ENCODE peak calls at places on chromosomes 7 and 10, in ten cellular contexts. One of them, this sample, is unnamed.

GRCh38 chr10:30392564-30392990 is 41.4 kb upstream of the MAP3K8 start:
- DNase-seq in right atrium auricular region: no peak
- DNase-seq in B cell: peak
- DNase-seq in body of pancreas: peak
- DNase-seq in GM10248: peak
- DNase-seq in Calu3: peak
- DNase-seq in adrenal gland: peak
- DNase-seq in WTC11: peak
- DNase-seq in thoracic aorta: peak
- DNase-seq in CD4-positive, alpha-beta T cell: peak
- DNase-seq in this sample: peak

GRCh38 chr10:22133640-22134624 is 83.9 kb downstream of the EBLN1 start:
- DNase-seq in right atrium auricular region: no peak
- DNase-seq in B cell: peak
- DNase-seq in body of pancreas: no peak
- DNase-seq in GM10248: peak
- DNase-seq in Calu3: no peak
- DNase-seq in adrenal gland: no peak
- DNase-seq in WTC11: no peak
- DNase-seq in thoracic aorta: no peak
- DNase-seq in CD4-positive, alpha-beta T cell: no peak
- DNase-seq in this sample: no peak

GRCh38 chr10:11824825-11825224 is 1.7 kb downstream of the PROSER2 start:
- DNase-seq in right atrium auricular region: no peak
- DNase-seq in B cell: no peak
- DNase-seq in body of pancreas: peak
- DNase-seq in GM10248: no peak
- DNase-seq in Calu3: no peak
- DNase-seq in adrenal gland: no peak
- DNase-seq in WTC11: no peak
- DNase-seq in thoracic aorta: no peak
- DNase-seq in CD4-positive, alpha-beta T cell: no peak
- DNase-seq in this sample: no peak

GRCh38 chr7:66869660-66870450 is 51.2 kb upstream of the TMEM248 start:
- DNase-seq in right atrium auricular region: no peak
- DNase-seq in B cell: no peak
- DNase-seq in body of pancreas: no peak
- DNase-seq in GM10248: no peak
- DNase-seq in Calu3: no peak
- DNase-seq in adrenal gland: no peak
- DNase-seq in WTC11: no peak
- DNase-seq in thoracic aorta: no peak
- DNase-seq in CD4-positive, alpha-beta T cell: no peak
- DNase-seq in this sample: no peak

GRCh38 chr10:62842983-62843382 is 26.8 kb upstream of the EGR2 start:
- DNase-seq in right atrium auricular region: no peak
- DNase-seq in B cell: no peak
- DNase-seq in body of pancreas: no peak
- DNase-seq in GM10248: no peak
- DNase-seq in Calu3: no peak
- DNase-seq in adrenal gland: no peak
- DNase-seq in WTC11: no peak
- DNase-seq in thoracic aorta: no peak
- DNase-seq in CD4-positive, alpha-beta T cell: no peak
- DNase-seq in this sample: no peak

GRCh38 chr7:27126596-27127327 is 3.8 kb downstream of the HOXA4 start:
- DNase-seq in right atrium auricular region: no peak
- DNase-seq in B cell: no peak
- DNase-seq in body of pancreas: no peak
- DNase-seq in GM10248: no peak
- DNase-seq in Calu3: no peak
- DNase-seq in adrenal gland: no peak
- DNase-seq in WTC11: no peak
- DNase-seq in thoracic aorta: no peak
- DNase-seq in CD4-positive, alpha-beta T cell: no peak
- DNase-seq in this sample: no peak

GRCh38 chr10:50972591-50972990 is 87.2 kb upstream of the A1CF start:
- DNase-seq in right atrium auricular region: no peak
- DNase-seq in B cell: no peak
- DNase-seq in body of pancreas: peak
- DNase-seq in GM10248: no peak
- DNase-seq in Calu3: peak
- DNase-seq in adrenal gland: no peak
- DNase-seq in WTC11: no peak
- DNase-seq in thoracic aorta: no peak
- DNase-seq in CD4-positive, alpha-beta T cell: no peak
- DNase-seq in this sample: no peak

GRCh38 chr7:19538036-19538435 is 170.8 kb downstream of the POLR1F start:
- DNase-seq in right atrium auricular region: no peak
- DNase-seq in B cell: no peak
- DNase-seq in body of pancreas: no peak
- DNase-seq in GM10248: no peak
- DNase-seq in Calu3: no peak
- DNase-seq in adrenal gland: no peak
- DNase-seq in WTC11: no peak
- DNase-seq in thoracic aorta: no peak
- DNase-seq in CD4-positive, alpha-beta T cell: no peak
- DNase-seq in this sample: no peak

GRCh38 chr10:57696641-57697040 is 571.1 kb downstream of the IPMK start:
- DNase-seq in right atrium auricular region: no peak
- DNase-seq in B cell: no peak
- DNase-seq in body of pancreas: no peak
- DNase-seq in GM10248: no peak
- DNase-seq in Calu3: peak
- DNase-seq in adrenal gland: no peak
- DNase-seq in WTC11: no peak
- DNase-seq in thoracic aorta: no peak
- DNase-seq in CD4-positive, alpha-beta T cell: no peak
- DNase-seq in this sample: no peak

GRCh38 chr10:35307297-35307696 is 29.0 kb upstream of the CCNY start:
- DNase-seq in right atrium auricular region: no peak
- DNase-seq in B cell: no peak
- DNase-seq in body of pancreas: no peak
- DNase-seq in GM10248: no peak
- DNase-seq in Calu3: peak
- DNase-seq in adrenal gland: no peak
- DNase-seq in WTC11: no peak
- DNase-seq in thoracic aorta: no peak
- DNase-seq in CD4-positive, alpha-beta T cell: no peak
- DNase-seq in this sample: no peak

GRCh38 chr10:61592581-61592980 is 70.1 kb upstream of the CABCOCO1 start:
- DNase-seq in right atrium auricular region: no peak
- DNase-seq in B cell: no peak
- DNase-seq in body of pancreas: no peak
- DNase-seq in GM10248: no peak
- DNase-seq in Calu3: peak
- DNase-seq in adrenal gland: peak
- DNase-seq in WTC11: peak
- DNase-seq in thoracic aorta: no peak
- DNase-seq in CD4-positive, alpha-beta T cell: no peak
- DNase-seq in this sample: no peak

GRCh38 chr10:18501198-18501597 is 150.2 kb downstream of the NSUN6 start:
- DNase-seq in right atrium auricular region: no peak
- DNase-seq in B cell: no peak
- DNase-seq in body of pancreas: no peak
- DNase-seq in GM10248: peak
- DNase-seq in Calu3: no peak
- DNase-seq in adrenal gland: peak
- DNase-seq in WTC11: no peak
- DNase-seq in thoracic aorta: no peak
- DNase-seq in CD4-positive, alpha-beta T cell: no peak
- DNase-seq in this sample: no peak

GRCh38 chr10:131477457-131478205 is 166.1 kb upstream of the TCERG1L start:
- DNase-seq in right atrium auricular region: no peak
- DNase-seq in B cell: no peak
- DNase-seq in body of pancreas: no peak
- DNase-seq in GM10248: no peak
- DNase-seq in Calu3: no peak
- DNase-seq in adrenal gland: no peak
- DNase-seq in WTC11: no peak
- DNase-seq in thoracic aorta: no peak
- DNase-seq in CD4-positive, alpha-beta T cell: no peak
- DNase-seq in this sample: no peak

GRCh38 chr10:49740346-49741107 is 21.6 kb downstream of the OGDHL start:
- DNase-seq in right atrium auricular region: no peak
- DNase-seq in B cell: peak
- DNase-seq in body of pancreas: no peak
- DNase-seq in GM10248: no peak
- DNase-seq in Calu3: no peak
- DNase-seq in adrenal gland: no peak
- DNase-seq in WTC11: no peak
- DNase-seq in thoracic aorta: no peak
- DNase-seq in CD4-positive, alpha-beta T cell: no peak
- DNase-seq in this sample: no peak

GRCh38 chr10:99172130-99172738 is 63.4 kb downstream of the HPSE2 start:
- DNase-seq in right atrium auricular region: no peak
- DNase-seq in B cell: no peak
- DNase-seq in body of pancreas: peak
- DNase-seq in GM10248: no peak
- DNase-seq in Calu3: peak
- DNase-seq in adrenal gland: peak
- DNase-seq in WTC11: peak
- DNase-seq in thoracic aorta: no peak
- DNase-seq in CD4-positive, alpha-beta T cell: no peak
- DNase-seq in this sample: no peak
- TF ChIP-seq CTCF in right atrium auricular region: peak
- TF ChIP-seq CTCF in B cell: no peak
- TF ChIP-seq CTCF in body of pancreas: peak
- TF ChIP-seq CTCF in GM10248: no peak
- TF ChIP-seq CTCF in Calu3: peak
- TF ChIP-seq CTCF in adrenal gland: peak
- TF ChIP-seq CTCF in WTC11: peak
- TF ChIP-seq CTCF in thoracic aorta: peak
- TF ChIP-seq CTCF in CD4-positive, alpha-beta T cell: no peak
- TF ChIP-seq CTCF in this sample: peak

GRCh38 chr10:420154-421121 is 269.0 kb downstream of the DIP2C start:
- DNase-seq in right atrium auricular region: peak
- DNase-seq in B cell: no peak
- DNase-seq in body of pancreas: no peak
- DNase-seq in GM10248: no peak
- DNase-seq in Calu3: no peak
- DNase-seq in adrenal gland: peak
- DNase-seq in WTC11: no peak
- DNase-seq in thoracic aorta: peak
- DNase-seq in CD4-positive, alpha-beta T cell: no peak
- DNase-seq in this sample: no peak

GRCh38 chr10:418894-419293 is 270.6 kb downstream of the DIP2C start:
- DNase-seq in right atrium auricular region: no peak
- DNase-seq in B cell: no peak
- DNase-seq in body of pancreas: no peak
- DNase-seq in GM10248: no peak
- DNase-seq in Calu3: no peak
- DNase-seq in adrenal gland: no peak
- DNase-seq in WTC11: no peak
- DNase-seq in thoracic aorta: no peak
- DNase-seq in CD4-positive, alpha-beta T cell: no peak
- DNase-seq in this sample: no peak

GRCh38 chr10:413662-414071 is 275.8 kb downstream of the DIP2C start:
- DNase-seq in right atrium auricular region: no peak
- DNase-seq in B cell: no peak
- DNase-seq in body of pancreas: no peak
- DNase-seq in GM10248: no peak
- DNase-seq in Calu3: no peak
- DNase-seq in adrenal gland: no peak
- DNase-seq in WTC11: no peak
- DNase-seq in thoracic aorta: no peak
- DNase-seq in CD4-positive, alpha-beta T cell: no peak
- DNase-seq in this sample: no peak

GRCh38 chr10:412109-412508 is 276.9 kb downstream of the ZMYND11 start:
- DNase-seq in right atrium auricular region: no peak
- DNase-seq in B cell: no peak
- DNase-seq in body of pancreas: no peak
- DNase-seq in GM10248: peak
- DNase-seq in Calu3: no peak
- DNase-seq in adrenal gland: no peak
- DNase-seq in WTC11: no peak
- DNase-seq in thoracic aorta: no peak
- DNase-seq in CD4-positive, alpha-beta T cell: no peak
- DNase-seq in this sample: no peak

GRCh38 chr10:416091-416515 is 273.4 kb downstream of the DIP2C start:
- DNase-seq in right atrium auricular region: no peak
- DNase-seq in B cell: no peak
- DNase-seq in body of pancreas: no peak
- DNase-seq in GM10248: no peak
- DNase-seq in Calu3: no peak
- DNase-seq in adrenal gland: no peak
- DNase-seq in WTC11: peak
- DNase-seq in thoracic aorta: no peak
- DNase-seq in CD4-positive, alpha-beta T cell: no peak
- DNase-seq in this sample: no peak
- TF ChIP-seq CTCF in right atrium auricular region: no peak
- TF ChIP-seq CTCF in B cell: no peak
- TF ChIP-seq CTCF in body of pancreas: no peak
- TF ChIP-seq CTCF in GM10248: no peak
- TF ChIP-seq CTCF in Calu3: no peak
- TF ChIP-seq CTCF in adrenal gland: no peak
- TF ChIP-seq CTCF in WTC11: no peak
- TF ChIP-seq CTCF in thoracic aorta: no peak
- TF ChIP-seq CTCF in CD4-positive, alpha-beta T cell: no peak
- TF ChIP-seq CTCF in this sample: no peak

GRCh38 chr10:125683821-125684220 is 858 bp upstream of the TEX36 start:
- DNase-seq in right atrium auricular region: no peak
- DNase-seq in B cell: no peak
- DNase-seq in body of pancreas: no peak
- DNase-seq in GM10248: no peak
- DNase-seq in Calu3: no peak
- DNase-seq in adrenal gland: no peak
- DNase-seq in WTC11: no peak
- DNase-seq in thoracic aorta: no peak
- DNase-seq in CD4-positive, alpha-beta T cell: no peak
- DNase-seq in this sample: no peak

GRCh38 chr10:125684583-125684982 is 1.6 kb upstream of the TEX36 start:
- DNase-seq in right atrium auricular region: no peak
- DNase-seq in B cell: no peak
- DNase-seq in body of pancreas: no peak
- DNase-seq in GM10248: no peak
- DNase-seq in Calu3: no peak
- DNase-seq in adrenal gland: no peak
- DNase-seq in WTC11: no peak
- DNase-seq in thoracic aorta: no peak
- DNase-seq in CD4-positive, alpha-beta T cell: no peak
- DNase-seq in this sample: no peak

GRCh38 chr10:125683063-125683462 is at the start of gene TEX36:
- DNase-seq in right atrium auricular region: no peak
- DNase-seq in B cell: no peak
- DNase-seq in body of pancreas: no peak
- DNase-seq in GM10248: no peak
- DNase-seq in Calu3: no peak
- DNase-seq in adrenal gland: no peak
- DNase-seq in WTC11: no peak
- DNase-seq in thoracic aorta: no peak
- DNase-seq in CD4-positive, alpha-beta T cell: no peak
- DNase-seq in this sample: no peak

GRCh38 chr10:125679436-125679835 is 3.5 kb downstream of the TEX36 start:
- DNase-seq in right atrium auricular region: no peak
- DNase-seq in B cell: no peak
- DNase-seq in body of pancreas: no peak
- DNase-seq in GM10248: no peak
- DNase-seq in Calu3: no peak
- DNase-seq in adrenal gland: no peak
- DNase-seq in WTC11: no peak
- DNase-seq in thoracic aorta: no peak
- DNase-seq in CD4-positive, alpha-beta T cell: no peak
- DNase-seq in this sample: no peak
- TF ChIP-seq CTCF in right atrium auricular region: no peak
- TF ChIP-seq CTCF in B cell: no peak
- TF ChIP-seq CTCF in body of pancreas: no peak
- TF ChIP-seq CTCF in GM10248: no peak
- TF ChIP-seq CTCF in Calu3: no peak
- TF ChIP-seq CTCF in adrenal gland: no peak
- TF ChIP-seq CTCF in WTC11: no peak
- TF ChIP-seq CTCF in thoracic aorta: no peak
- TF ChIP-seq CTCF in CD4-positive, alpha-beta T cell: no peak
- TF ChIP-seq CTCF in this sample: no peak

GRCh38 chr10:27242473-27242950 is 1.9 kb upstream of the ACBD5 start:
- DNase-seq in right atrium auricular region: no peak
- DNase-seq in B cell: no peak
- DNase-seq in body of pancreas: no peak
- DNase-seq in GM10248: no peak
- DNase-seq in Calu3: no peak
- DNase-seq in adrenal gland: no peak
- DNase-seq in WTC11: no peak
- DNase-seq in thoracic aorta: no peak
- DNase-seq in CD4-positive, alpha-beta T cell: no peak
- DNase-seq in this sample: no peak
- TF ChIP-seq CTCF in right atrium auricular region: no peak
- TF ChIP-seq CTCF in B cell: no peak
- TF ChIP-seq CTCF in body of pancreas: no peak
- TF ChIP-seq CTCF in GM10248: no peak
- TF ChIP-seq CTCF in Calu3: no peak
- TF ChIP-seq CTCF in adrenal gland: no peak
- TF ChIP-seq CTCF in WTC11: no peak
- TF ChIP-seq CTCF in thoracic aorta: no peak
- TF ChIP-seq CTCF in CD4-positive, alpha-beta T cell: peak
- TF ChIP-seq CTCF in this sample: no peak

This sample was measured in type B pancreatic cell.